ENCODE peak calls at places on chromosome 22, in nine cellular contexts. O, W, S, X, B, G, Q, E and L are unnamed samples.

GRCh38 chr22:44402196-44403111 is 89.7 kb upstream of the SHISAL1 start:
- DNase-seq in O (peak; percentile 60), W (peak; percentile 35), S (no peak), X (peak; percentile 18), B (no peak), G (no peak), Q (no peak), E (no peak), L (no peak)

GRCh38 chr22:33555814-33556522 is 364.3 kb downstream of the LARGE1 start:
- DNase-seq in O (no peak), W (no peak), S (no peak), X (no peak), B (no peak), G (no peak), Q (no peak), E (no peak), L (no peak)

GRCh38 chr22:43704051-43704450 is 108.1 kb downstream of the EFCAB6 start:
- DNase-seq in O (no peak), W (no peak), S (no peak), X (no peak), B (no peak), G (no peak), Q (no peak), E (no peak), L (no peak)

GRCh38 chr22:42214625-42215415 is 55.6 kb downstream of the TCF20 start:
- DNase-seq in O (no peak), W (no peak), S (peak; percentile 7), X (peak; percentile 49), B (no peak), G (no peak), Q (no peak), E (no peak), L (no peak)

GRCh38 chr22:42799462-42800405 is 57.3 kb downstream of the ARFGAP3 start:
- DNase-seq in O (no peak), W (no peak), S (peak; percentile 15), X (no peak), B (peak; percentile 63), G (no peak), Q (no peak), E (no peak), L (no peak)

GRCh38 chr22:44369241-44369652 is 56.5 kb upstream of the SHISAL1 start:
- DNase-seq in O (peak; percentile 53), W (peak; percentile 53), S (no peak), X (peak; percentile 45), B (peak; percentile 77), G (peak; percentile 35), Q (no peak), E (no peak), L (no peak)

GRCh38 chr22:27875951-27876350 is 43.1 kb downstream of the PITPNB start:
- DNase-seq in O (no peak), W (no peak), S (no peak), X (no peak), B (no peak), G (no peak), Q (no peak), E (no peak), L (no peak)

GRCh38 chr22:25573822-25574221 is 9.3 kb downstream of the GRK3 start:
- DNase-seq in O (no peak), W (no peak), S (no peak), X (no peak), B (no peak), G (no peak), Q (no peak), E (no peak), L (no peak)

GRCh38 chr22:49838771-49839717 is 11.4 kb upstream of the BRD1 start:
- DNase-seq in O (no peak), W (no peak), S (peak; percentile 54), X (peak; percentile 43), B (peak; percentile 77), G (peak; percentile 45), Q (no peak), E (no peak), L (no peak)

DNA sequence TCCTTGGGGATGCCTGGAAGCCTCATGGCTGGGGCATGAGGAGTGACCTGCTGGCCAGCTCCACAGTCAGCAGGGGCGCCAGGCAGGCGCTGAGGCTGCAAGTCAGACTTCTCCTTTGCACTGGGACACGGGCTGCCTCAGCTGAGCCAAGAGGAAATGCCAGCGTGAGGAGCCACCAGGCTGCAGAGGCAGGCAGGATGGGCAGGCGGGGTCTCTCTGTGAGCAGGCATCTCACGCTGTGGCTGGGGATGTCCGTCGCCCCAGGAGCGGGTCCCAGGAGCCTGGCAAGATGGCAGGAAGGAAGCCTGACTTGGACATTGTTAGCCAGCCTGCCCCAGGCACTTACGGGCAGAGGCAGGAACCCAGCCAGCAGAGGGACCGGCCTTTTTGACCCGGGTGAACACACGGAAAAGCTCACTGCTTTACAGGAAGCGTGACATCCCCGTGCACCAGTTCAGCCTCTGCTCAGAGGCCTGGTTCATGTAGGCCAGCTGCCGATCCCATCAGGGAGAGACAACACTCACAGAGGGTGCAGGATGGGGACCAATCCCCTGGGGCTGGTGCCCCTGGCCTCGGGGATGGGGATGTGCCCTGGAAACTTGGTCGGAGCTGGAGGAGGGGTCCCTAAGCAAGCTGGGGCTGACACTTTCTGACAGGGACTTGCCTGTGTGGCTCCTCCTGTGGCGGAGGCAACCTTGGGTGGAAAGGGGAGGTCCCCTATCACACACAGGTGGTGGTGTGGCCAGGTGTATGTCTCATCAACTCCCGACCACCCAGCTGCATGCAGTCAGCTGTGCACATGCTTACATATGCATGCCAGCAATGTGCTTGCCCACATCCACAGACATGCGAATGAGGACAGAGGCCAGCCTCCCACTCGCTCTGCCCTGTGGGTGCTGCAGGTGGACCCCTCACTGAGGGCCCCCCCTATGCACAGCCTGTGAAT is 10.0 kb downstream of the GNB1L start:
- DNase-seq in O (no peak), W (peak; percentile 82), S (no peak), X (peak; percentile 72), B (no peak), G (peak; percentile 82), Q (no peak), E (peak; percentile 59), L (no peak)
- TF ChIP-seq CTCF in O (no peak), W (no peak), S (no peak), X (no peak), B (no peak), G (peak; percentile 30), Q (no peak), E (no peak), L (no peak)

DNA sequence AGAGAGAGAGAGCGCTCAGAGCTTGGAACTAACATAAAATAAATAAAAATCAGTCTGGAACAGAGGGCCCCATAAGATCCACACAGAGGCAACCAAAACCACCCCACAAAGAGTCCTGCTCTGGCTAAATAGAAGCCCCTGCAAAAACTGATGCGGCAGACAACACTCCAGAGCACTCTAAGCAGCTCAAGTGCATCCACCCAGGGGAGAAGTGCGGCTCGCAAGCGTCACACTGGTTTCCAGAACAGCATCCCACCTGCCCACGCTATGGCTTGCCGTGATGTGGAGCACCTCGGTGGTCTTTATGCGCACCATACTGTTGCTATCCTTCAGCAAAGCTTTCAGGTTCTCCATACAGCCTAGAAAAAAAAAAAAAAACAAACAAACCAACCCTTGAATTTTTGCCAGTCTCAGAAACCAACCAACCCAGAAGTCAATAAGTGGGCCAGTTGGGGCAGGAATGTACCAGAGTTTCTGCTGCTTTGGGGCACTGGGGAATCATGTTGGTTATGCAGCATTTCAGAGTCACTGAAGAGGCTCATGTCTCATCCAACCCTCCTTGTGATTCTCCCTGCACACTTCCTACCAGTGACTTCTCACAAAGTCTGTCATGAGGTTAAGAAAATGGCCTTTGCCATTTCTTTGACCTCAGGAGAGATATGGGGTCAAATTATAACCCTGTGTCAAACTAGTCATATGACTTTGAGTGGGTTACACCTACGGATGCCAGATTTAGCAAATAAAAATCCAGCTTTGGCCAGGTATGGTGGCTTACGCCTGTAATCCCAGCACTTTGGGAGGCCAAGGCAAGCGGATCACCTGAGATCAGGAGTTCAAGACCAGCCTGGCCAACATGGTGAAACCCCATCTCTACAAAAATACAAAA is 3.0 kb downstream of the RSPH14 start:
- DNase-seq in O (no peak), W (no peak), S (no peak), X (no peak), B (no peak), G (no peak), Q (no peak), E (no peak), L (no peak)
- H3K27ac ChIP-seq in O (no peak overlapping the region), W (peak overlapping the region; percentile 56), S (no peak overlapping the region), X (no peak overlapping the region), B (no peak overlapping the region), G (peak overlapping the region; percentile 49), Q (no peak overlapping the region), E (no peak overlapping the region), L (peak overlapping the region; percentile 56)

DNA sequence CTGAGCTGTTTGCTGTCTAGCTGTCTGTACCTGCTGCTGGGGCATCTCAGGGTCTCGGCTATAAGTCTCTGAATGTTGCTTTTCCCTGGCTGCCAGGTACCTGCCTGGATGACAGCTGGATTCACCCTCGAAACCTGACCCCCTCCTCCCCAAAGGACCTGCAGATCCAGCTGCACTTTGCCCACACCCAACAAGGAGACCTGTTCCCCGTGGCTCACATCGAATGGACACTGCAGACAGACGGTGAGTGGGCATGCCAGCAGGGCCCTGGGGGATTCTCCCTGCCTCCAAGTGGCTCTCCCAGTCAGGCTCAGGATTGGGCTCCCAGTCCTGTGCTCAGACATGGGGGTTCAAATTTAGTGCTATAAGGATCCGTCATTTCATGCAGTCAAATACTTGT is 12.9 kb downstream of the IL17RA start:
- DNase-seq in O (peak; percentile 61), W (peak; percentile 31), S (no peak), X (no peak), B (no peak), G (no peak), Q (no peak), E (no peak), L (no peak)
- TF ChIP-seq CTCF in O (no peak), W (no peak), S (no peak), X (no peak), B (no peak), G (no peak), Q (no peak), E (no peak), L (no peak)

GRCh38 chr22:19595532-19595931 is 71.3 kb upstream of the CLDN5 start:
- DNase-seq in O (no peak), W (no peak), S (no peak), X (no peak), B (no peak), G (no peak), Q (no peak), E (no peak), L (no peak)

GRCh38 chr22:19596680-19597398 is 72.6 kb upstream of the CLDN5 start:
- DNase-seq in O (no peak), W (no peak), S (peak; percentile 19), X (no peak), B (no peak), G (no peak), Q (no peak), E (no peak), L (no peak)

GRCh38 chr22:19598054-19598855 is 74.0 kb upstream of the CLDN5 start:
- DNase-seq in O (no peak), W (peak; percentile 68), S (no peak), X (no peak), B (no peak), G (peak; percentile 56), Q (no peak), E (no peak), L (peak; percentile 34)

GRCh38 chr22:19599004-19599403 is 74.8 kb upstream of the CLDN5 start:
- DNase-seq in O (no peak), W (no peak), S (no peak), X (no peak), B (no peak), G (no peak), Q (no peak), E (no peak), L (no peak)

DNA sequence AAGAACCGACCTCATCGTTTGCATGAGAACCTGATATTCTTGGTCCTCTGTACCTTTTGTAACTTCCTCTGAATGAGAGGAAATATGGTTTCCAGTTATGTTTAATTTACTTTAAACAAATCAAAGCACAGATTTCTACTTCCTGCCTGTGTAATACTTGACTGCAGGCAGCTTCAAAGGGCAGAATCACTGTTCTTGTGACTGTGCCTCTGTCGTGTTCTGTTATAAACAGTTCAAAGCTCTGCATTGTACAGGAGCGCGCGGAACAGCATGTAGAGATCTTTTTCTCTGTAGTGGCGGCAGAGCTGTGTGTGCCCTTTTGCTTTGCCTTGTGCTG is 73.2 kb upstream of the CLDN5 start:
- DNase-seq in O (no peak), W (no peak), S (no peak), X (no peak), B (no peak), G (no peak), Q (no peak), E (no peak), L (no peak)
- H3K27ac ChIP-seq in O (no peak overlapping the region), W (peak overlapping the region; percentile 66), S (no peak overlapping the region), X (no peak overlapping the region), B (no peak overlapping the region), G (peak overlapping the region; percentile 76), Q (no peak overlapping the region), E (no peak overlapping the region), L (no peak overlapping the region)